ENCODE peak calls at places on chromosomes 3 and 15, in seven cellular contexts. K is neuronal stem cell, N is IMR-90, A is mesendoderm, E is H1, L is mesenchymal stem cell, Q is trophoblast cell. Z is an unnamed sample.

GRCh38 chr15:64685230-64685886 is 90.0 kb downstream of the RBPMS2 start:
- DNase-seq in K (no peak), N (no peak), A (no peak), E (no peak), L (no peak), Q (no peak), Z (peak)

GRCh38 chr3:9700536-9700935 is 3.1 kb upstream of the CPNE9 start:
- DNase-seq in K (no peak), N (no peak), A (no peak), E (no peak), L (no peak), Q (no peak), Z (no peak)

GRCh38 chr15:91182096-91182495 is 82.0 kb downstream of the SV2B start:
- DNase-seq in K (no peak), N (no peak), A (no peak), E (no peak), L (no peak), Q (no peak), Z (no peak)

GRCh38 chr3:13072239-13073041 is 789 bp downstream of the IQSEC1 start:
- DNase-seq in K (no peak), N (peak), A (peak), E (no peak), L (no peak), Q (no peak), Z (peak)

GRCh38 chr15:73902121-73903020 is 23.9 kb upstream of the LOXL1 start:
- DNase-seq in K (no peak), N (no peak), A (peak), E (no peak), L (no peak), Q (no peak), Z (no peak)

GRCh38 chr15:90597477-90598052 is 67.8 kb downstream of the CRTC3 start:
- DNase-seq in K (no peak), N (no peak), A (no peak), E (no peak), L (no peak), Q (no peak), Z (no peak)

GRCh38 chr3:86382556-86382955 is 608.4 kb downstream of the VGLL3 start:
- DNase-seq in K (no peak), N (no peak), A (no peak), E (no peak), L (no peak), Q (no peak), Z (no peak)

GRCh38 chr15:100602822-100603393 is 519 bp downstream of the ASB7 start:
- DNase-seq in K (no peak), N (peak), A (peak), E (no peak), L (peak), Q (no peak), Z (peak)

GRCh38 chr15:100350434-100351226 is 8.9 kb upstream of the ADAMTS17 start:
- DNase-seq in K (no peak), N (peak), A (no peak), E (no peak), L (peak), Q (no peak), Z (no peak)

GRCh38 chr3:128523591-128523990 is 30.6 kb upstream of the GATA2 start:
- DNase-seq in K (no peak), N (no peak), A (no peak), E (no peak), L (no peak), Q (no peak), Z (no peak)

GRCh38 chr15:65954289-65954741 is 85.0 kb downstream of the RAB11A start:
- DNase-seq in K (no peak), N (peak), A (peak), E (peak), L (no peak), Q (no peak), Z (peak)

GRCh38 chr3:195823286-195823685 is 11.6 kb upstream of the MUC4 start:
- DNase-seq in K (no peak), N (no peak), A (no peak), E (no peak), L (no peak), Q (no peak), Z (no peak)

GRCh38 chr3:45048244-45048643 is 22.1 kb downstream of the CLEC3B start:
- DNase-seq in K (no peak), N (peak), A (no peak), E (no peak), L (no peak), Q (no peak), Z (no peak)

GRCh38 chr3:48581621-48582481 is 13.3 kb downstream of the COL7A1 start:
- DNase-seq in K (no peak), N (no peak), A (no peak), E (no peak), L (no peak), Q (no peak), Z (no peak)

GRCh38 chr3:159866201-159866746 is 122.4 kb upstream of the IL12A start:
- DNase-seq in K (no peak), N (no peak), A (no peak), E (no peak), L (no peak), Q (no peak), Z (no peak)

GRCh38 chr3:22039156-22039555 is 288.1 kb upstream of the ZNF385D start:
- DNase-seq in K (no peak), N (no peak), A (no peak), E (no peak), L (no peak), Q (no peak), Z (no peak)

GRCh38 chr3:127654374-127654773 is 18.4 kb upstream of the ABTB1 start:
- DNase-seq in K (no peak), N (no peak), A (no peak), E (no peak), L (no peak), Q (no peak), Z (no peak)

GRCh38 chr3:195302436-195302835 is 31.5 kb upstream of the XXYLT1 start:
- DNase-seq in K (no peak), N (peak), A (no peak), E (no peak), L (peak), Q (no peak), Z (no peak)

GRCh38 chr15:98548172-98548971 is 100.0 kb upstream of the IGF1R start:
- DNase-seq in K (peak), N (peak), A (peak), E (peak), L (peak), Q (peak), Z (peak)

GRCh38 chr3:62109534-62109933 is 263.8 kb downstream of the FEZF2 start:
- DNase-seq in K (no peak), N (peak), A (peak), E (no peak), L (peak), Q (peak), Z (peak)

GRCh38 chr3:143595456-143596077 is 252.7 kb downstream of the SLC9A9 start:
- DNase-seq in K (no peak), N (no peak), A (no peak), E (no peak), L (no peak), Q (no peak), Z (no peak)

GRCh38 chr3:190003730-190004129 is 117.0 kb downstream of the P3H2 start:
- DNase-seq in K (no peak), N (peak), A (no peak), E (no peak), L (peak), Q (peak), Z (no peak)

GRCh38 chr15:64134322-64134829 is 17.2 kb upstream of the SNX22 start:
- DNase-seq in K (no peak), N (peak), A (no peak), E (no peak), L (no peak), Q (no peak), Z (no peak)

GRCh38 chr3:151156618-151157216 is 46.3 kb downstream of the GPR171 start:
- DNase-seq in K (peak), N (peak), A (peak), E (no peak), L (peak), Q (peak), Z (no peak)

GRCh38 chr3:45950686-45951600 is 7.7 kb downstream of the CXCR6 start:
- DNase-seq in K (no peak), N (no peak), A (no peak), E (no peak), L (no peak), Q (no peak), Z (no peak)

GRCh38 chr15:98381446-98381845 is 266.9 kb upstream of the IGF1R start:
- DNase-seq in K (no peak), N (no peak), A (no peak), E (no peak), L (no peak), Q (no peak), Z (no peak)

GRCh38 chr3:189195302-189195701 is 23.5 kb downstream of the TPRG1 start:
- DNase-seq in K (no peak), N (no peak), A (peak), E (no peak), L (no peak), Q (no peak), Z (peak)

GRCh38 chr3:70264122-70264780 is 48.2 kb downstream of the MDFIC2 start:
- DNase-seq in K (no peak), N (peak), A (no peak), E (no peak), L (no peak), Q (no peak), Z (no peak)

GRCh38 chr15:40511472-40512133 is 40.8 kb downstream of the CHST14 start:
- DNase-seq in K (no peak), N (no peak), A (peak), E (no peak), L (peak), Q (peak), Z (peak)

GRCh38 chr15:49989498-49989897 is 129.5 kb downstream of the ATP8B4 start:
- DNase-seq in K (no peak), N (no peak), A (no peak), E (no peak), L (no peak), Q (no peak), Z (no peak)
- H2BK5ac ChIP-seq in K (no peak), N (no peak), A (no peak), E (no peak), L (no peak), Q (no peak), Z (no peak)

DNA sequence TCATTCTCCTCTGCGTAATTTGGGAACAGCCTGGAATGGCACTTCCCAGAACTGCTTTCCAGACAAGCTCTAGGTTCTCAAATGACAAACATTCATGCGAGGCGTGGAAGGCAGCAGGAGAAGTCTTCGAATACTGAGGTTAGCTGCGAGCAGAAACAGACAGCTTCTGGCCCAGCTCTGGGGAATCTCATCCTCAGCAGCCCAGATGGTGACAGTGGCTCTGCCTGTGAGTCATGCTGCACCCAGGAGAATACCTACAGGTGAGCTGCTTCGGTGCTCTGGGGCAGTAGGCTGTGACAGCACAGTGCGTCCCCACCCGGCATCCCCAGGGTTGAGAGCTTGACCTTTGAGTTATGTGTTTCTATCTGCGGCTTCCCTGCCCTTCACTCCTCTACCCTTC is 258.6 kb downstream of the KLF13 start:
- DNase-seq in K (no peak), N (no peak), A (no peak), E (no peak), L (no peak), Q (peak), Z (no peak)
- H4K8ac ChIP-seq in K (no peak), N (no peak), A (no peak), E (no peak), L (no peak), Q (no peak), Z (no peak)

GRCh38 chr15:78872972-78873795 is 494 bp downstream of the MORF4L1 start:
- DNase-seq in K (peak), N (peak), A (peak), E (peak), L (peak), Q (peak), Z (peak)
- H2BK5ac ChIP-seq in K (peak), N (peak), A (peak), E (peak), L (peak), Q (peak), Z (peak)

GRCh38 chr3:74445541-74445940 is 168.9 kb downstream of the CNTN3 start:
- DNase-seq in K (no peak), N (no peak), A (no peak), E (no peak), L (no peak), Q (no peak), Z (no peak)

GRCh38 chr3:74442683-74443082 is 171.8 kb downstream of the CNTN3 start:
- DNase-seq in K (no peak), N (no peak), A (no peak), E (no peak), L (no peak), Q (no peak), Z (no peak)

GRCh38 chr3:74443102-74443501 is 171.4 kb downstream of the CNTN3 start:
- DNase-seq in K (no peak), N (peak), A (no peak), E (no peak), L (no peak), Q (no peak), Z (no peak)

GRCh38 chr3:74447221-74447620 is 167.2 kb downstream of the CNTN3 start:
- DNase-seq in K (no peak), N (no peak), A (no peak), E (no peak), L (no peak), Q (no peak), Z (no peak)
- H4K8ac ChIP-seq in K (no peak), N (no peak), A (no peak), E (no peak), L (no peak), Q (no peak), Z (no peak)

DNA sequence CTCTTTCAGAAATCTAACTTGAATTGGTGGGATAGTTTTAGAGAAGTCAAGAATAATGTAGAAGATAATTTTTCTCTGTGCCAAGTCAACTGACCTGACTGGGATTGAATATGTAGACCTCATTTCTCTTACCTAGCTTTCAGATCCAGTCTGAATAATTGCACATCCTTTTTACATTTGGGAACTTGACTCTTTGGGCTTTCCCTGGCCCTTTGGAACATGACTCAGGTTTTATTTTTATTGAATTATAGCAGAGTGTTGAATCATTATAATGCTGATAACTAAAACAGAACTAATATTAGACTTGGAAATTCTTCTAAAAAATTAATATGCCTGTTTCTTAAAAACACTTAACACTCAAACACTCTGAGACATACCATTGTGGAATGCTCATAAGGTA is 76.5 kb downstream of the PFN2 start:
- DNase-seq in K (no peak), N (peak), A (no peak), E (no peak), L (no peak), Q (no peak), Z (no peak)
- H2BK5ac ChIP-seq in K (no peak), N (no peak), A (no peak), E (no peak), L (no peak), Q (no peak), Z (no peak)

DNA sequence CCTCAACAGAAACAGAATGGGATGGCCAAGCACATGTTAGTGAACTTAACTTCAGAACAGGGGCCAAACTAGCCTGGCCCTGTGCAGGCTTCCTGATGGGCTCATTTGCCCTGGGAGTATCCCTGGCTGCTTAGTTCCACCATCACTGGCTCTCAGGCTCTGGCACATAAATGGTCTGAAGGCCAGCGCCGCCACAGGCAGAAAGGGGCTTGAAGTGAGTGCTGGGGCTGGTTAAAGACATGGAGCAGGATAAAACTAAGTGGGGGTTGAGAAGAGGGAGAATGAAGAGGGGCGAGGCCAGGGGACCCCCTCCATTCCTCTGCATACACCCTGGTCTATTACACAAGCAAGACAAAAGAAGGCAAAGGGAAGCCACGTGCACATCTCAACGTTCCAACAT is 12.2 kb downstream of the SLCO2A1 start:
- DNase-seq in K (no peak), N (no peak), A (no peak), E (no peak), L (no peak), Q (no peak), Z (no peak)
- H4K8ac ChIP-seq in K (no peak), N (no peak), A (no peak), E (no peak), L (no peak), Q (no peak), Z (no peak)

DNA sequence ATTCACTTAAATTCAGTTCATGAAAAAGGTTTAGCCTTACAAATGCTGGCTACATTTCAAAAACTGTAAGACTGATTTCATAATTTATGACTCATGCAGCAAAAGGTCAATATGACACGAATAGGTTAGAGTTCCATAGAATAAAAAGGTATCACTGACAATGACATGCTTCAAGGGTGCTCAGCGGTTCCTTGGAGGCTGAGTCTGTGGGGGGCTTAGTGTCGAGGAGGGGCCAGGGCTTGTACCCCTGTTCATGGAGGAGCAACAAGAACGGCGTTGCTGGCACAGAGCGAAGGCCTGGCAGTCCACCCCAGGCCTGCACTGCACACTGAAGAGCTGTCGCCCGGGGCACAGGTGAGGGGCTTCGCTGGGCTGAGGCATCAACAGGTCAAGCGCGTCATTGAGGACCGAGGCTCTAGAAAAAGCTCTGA is 174.2 kb downstream of the NR1D2 start:
- DNase-seq in K (no peak), N (peak), A (no peak), E (no peak), L (peak), Q (no peak), Z (no peak)
- H2BK5ac ChIP-seq in K (no peak), N (no peak), A (no peak), E (no peak), L (no peak), Q (no peak), Z (no peak)

DNA sequence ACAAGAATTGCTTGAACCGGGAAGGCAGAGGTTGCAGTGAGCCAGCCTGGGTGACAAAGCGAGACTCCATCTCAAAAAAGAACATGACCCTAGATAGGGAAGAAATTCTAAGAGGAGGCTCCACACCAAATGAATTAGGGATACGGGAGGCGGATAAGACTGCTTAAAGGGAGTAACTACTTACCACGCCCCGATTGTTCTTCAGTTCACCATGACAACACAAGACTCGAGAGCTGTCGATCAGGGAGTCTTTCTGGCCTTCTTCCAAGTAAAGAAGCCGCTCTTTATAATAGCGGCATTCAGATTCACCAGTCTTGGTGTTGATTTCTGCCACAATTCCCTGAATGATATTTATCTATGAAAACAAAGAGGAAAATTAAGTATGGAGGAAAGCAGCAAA is 53.9 kb upstream of the TASOR start:
- DNase-seq in K (no peak), N (no peak), A (no peak), E (no peak), L (no peak), Q (no peak), Z (no peak)
- H4K8ac ChIP-seq in K (no peak), N (no peak), A (no peak), E (no peak), L (no peak), Q (no peak), Z (no peak)

Z was measured in H9.